ENCODE peak calls at places on chromosomes 6 and 20, in six cellular contexts. X, O, P, J, C and I are unnamed samples.

GRCh38 chr20:43379239-43379917 is 78.3 kb upstream of the SRSF6 start:
- DNase-seq in O (no peak), P (no peak), X (peak; percentile 40), C (no peak), J (no peak), I (no peak)

GRCh38 chr6:165811512-165811911 is 148.5 kb upstream of the PDE10A start:
- DNase-seq in X (no peak), O (no peak), C (no peak), J (no peak), P (no peak), I (no peak)

GRCh38 chr20:62891111-62891510 is 29.5 kb upstream of the TCFL5 start:
- DNase-seq in P (no peak), J (peak; percentile 19), X (no peak), C (no peak), O (no peak), I (peak; percentile 69)

GRCh38 chr6:38750968-38751615 is 36.0 kb downstream of the DNAH8 start:
- DNase-seq in X (no peak), P (no peak), O (no peak), J (no peak), C (no peak), I (no peak)

GRCh38 chr20:47789081-47789998 is 4.1 kb upstream of the SULF2 start:
- DNase-seq in P (no peak), C (no peak), O (no peak), J (no peak), X (no peak), I (no peak)

GRCh38 chr6:25484900-25485299 is 167.1 kb upstream of the SCGN start:
- DNase-seq in O (no peak), X (no peak), P (no peak), J (no peak), C (no peak), I (no peak)

GRCh38 chr20:12383770-12384304 is 466.1 kb downstream of the BTBD3 start:
- DNase-seq in O (no peak), J (no peak), C (no peak), X (no peak), P (no peak), I (no peak)

GRCh38 chr6:90397929-90398674 is 101.5 kb upstream of the BACH2 start:
- DNase-seq in O (peak; percentile 79), C (no peak), J (peak; percentile 81), X (no peak), P (no peak), I (no peak)

GRCh38 chr20:37524221-37524700 is 3.2 kb downstream of the NNAT start:
- DNase-seq in C (no peak), O (no peak), P (no peak), J (no peak), X (no peak), I (no peak)

GRCh38 chr6:121838842-121839241 is 403.4 kb downstream of the GJA1 start:
- DNase-seq in O (no peak), C (no peak), X (no peak), P (no peak), J (no peak), I (no peak)

GRCh38 chr6:136526196-136526930 is 23.9 kb downstream of the MAP7 start:
- DNase-seq in X (no peak), C (peak; percentile 51), P (no peak), O (no peak), J (no peak), I (peak; percentile 22)

GRCh38 chr20:18057106-18057993 is at the start of gene OVOL2:
- DNase-seq in C (peak; percentile 68), P (no peak), J (no peak), X (no peak), O (no peak), I (no peak)

GRCh38 chr6:15642276-15642675 is 20.6 kb downstream of the DTNBP1 start:
- DNase-seq in C (no peak), X (no peak), O (no peak), J (no peak), P (peak; percentile 40), I (no peak)

GRCh38 chr20:20370087-20370575 is 2.2 kb downstream of the INSM1 start:
- DNase-seq in J (no peak), C (no peak), P (no peak), X (no peak), O (no peak), I (no peak)

GRCh38 chr20:64222273-64222672 is 33.3 kb upstream of the PCMTD2 start:
- DNase-seq in X (peak; percentile 78), P (no peak), C (no peak), O (no peak), J (no peak), I (no peak)

GRCh38 chr6:127547215-127547614 is 28.1 kb upstream of the MTCL3 start:
- DNase-seq in J (no peak), O (no peak), C (no peak), P (no peak), X (no peak), I (no peak)

GRCh38 chr20:12594410-12595130 is 414.2 kb upstream of the SPTLC3 start:
- DNase-seq in O (no peak), C (no peak), J (no peak), P (no peak), X (peak; percentile 5), I (no peak)

GRCh38 chr20:59581983-59582679 is 22.2 kb upstream of the PHACTR3 start:
- DNase-seq in C (no peak), P (no peak), O (no peak), J (no peak), X (no peak), I (no peak)

GRCh38 chr6:119587537-119587936 is 238.0 kb upstream of the MAN1A1 start:
- DNase-seq in J (no peak), X (no peak), C (no peak), P (no peak), O (no peak), I (no peak)

GRCh38 chr6:25354078-25354940 is 75.1 kb downstream of the CARMIL1 start:
- DNase-seq in J (no peak), O (no peak), X (no peak), C (no peak), P (no peak), I (no peak)